ENCODE peak calls at places on chromosomes 16 and 17, in five cellular contexts. C is right lobe of liver; X is CD4-positive, CD25-positive, alpha-beta regulatory T cell; M is lower lobe of right lung; I is lung. R is an unnamed sample. For H3K27me3, the result is how much of the 10 kb centered on the place peaks cover.

GRCh38 chr16:56198755-56199114 is 7.4 kb downstream of the GNAO1 start:
- ATAC-seq in C (no peak), X (no peak), M (no peak), I (no peak), R (no peak)

GRCh38 chr17:31570231-31570630 is 178.8 kb downstream of the RAB11FIP4 start:
- ATAC-seq in C (no peak), X (no peak), M (no peak), I (no peak), R (no peak)

GRCh38 chr17:56290486-56291118 is 137.3 kb downstream of the ANKFN1 start:
- ATAC-seq in C (peak), X (no peak), M (no peak), I (no peak), R (no peak)

GRCh38 chr17:55584055-55584685 is 72.9 kb upstream of the SMIM36 start:
- ATAC-seq in C (peak), X (no peak), M (peak), I (peak), R (peak)

GRCh38 chr17:14417336-14417735 is 116.5 kb downstream of the HS3ST3B1 start:
- ATAC-seq in C (no peak), X (no peak), M (no peak), I (no peak), R (no peak)

GRCh38 chr17:920190-920589 is 59.4 kb downstream of the NXN start:
- ATAC-seq in C (no peak), X (no peak), M (no peak), I (no peak), R (no peak)

GRCh38 chr17:31680126-31680525 is 178.9 kb downstream of the COPRS start:
- ATAC-seq in C (no peak), X (no peak), M (no peak), I (no peak), R (no peak)

GRCh38 chr16:27377666-27378485 is 24.1 kb upstream of the IL21R start:
- ATAC-seq in C (no peak), X (peak), M (no peak), I (no peak), R (no peak)

GRCh38 chr16:64478258-64478906 is 643.5 kb downstream of the CDH11 start:
- ATAC-seq in C (peak), X (no peak), M (peak), I (peak), R (no peak)

GRCh38 chr17:3531266-3532101 is 26.1 kb downstream of the TRPV3 start:
- ATAC-seq in C (no peak), X (no peak), M (no peak), I (no peak), R (no peak)

GRCh38 chr17:35856603-35857002 is 12.1 kb downstream of the HEATR9 start:
- ATAC-seq in C (no peak), X (no peak), M (peak), I (no peak), R (no peak)

GRCh38 chr16:11543676-11544393 is 42.9 kb downstream of the LITAF start:
- ATAC-seq in C (peak), X (no peak), M (no peak), I (no peak), R (no peak)

GRCh38 chr17:74759941-74760340 is 11.5 kb downstream of the NHERF1 start:
- ATAC-seq in C (no peak), X (no peak), M (peak), I (no peak), R (no peak)

GRCh38 chr16:72149676-72150464 is 22.1 kb downstream of the PMFBP1 start:
- ATAC-seq in C (no peak), X (no peak), M (no peak), I (no peak), R (no peak)

GRCh38 chr16:28975158-28975603 is 603 bp downstream of the SPNS1 start:
- ATAC-seq in C (no peak), X (no peak), M (peak), I (peak), R (no peak)

GRCh38 chr17:81533713-81534141 is 5.5 kb downstream of the FSCN2 start:
- ATAC-seq in C (no peak), X (no peak), M (no peak), I (no peak), R (no peak)

GRCh38 chr17:61352771-61353170 is 46.9 kb upstream of the TBX2 start:
- ATAC-seq in C (no peak), X (no peak), M (no peak), I (no peak), R (no peak)

GRCh38 chr17:39244600-39245570 is 19.1 kb upstream of the STAC2 start:
- ATAC-seq in C (peak), X (peak), M (peak), I (peak), R (peak)

GRCh38 chr17:27241346-27241946 is 52.5 kb upstream of the WSB1 start:
- ATAC-seq in C (no peak), X (no peak), M (peak), I (no peak), R (no peak)

GRCh38 chr17:68972119-68972704 is 17.0 kb upstream of the ABCA8 start:
- ATAC-seq in C (peak), X (no peak), M (no peak), I (no peak), R (no peak)

GRCh38 chr16:82704369-82704768 is 77.6 kb downstream of the CDH13 start:
- ATAC-seq in C (no peak), X (no peak), M (no peak), I (no peak), R (no peak)

GRCh38 chr17:16150251-16150859 is 65.0 kb downstream of the NCOR1 start:
- ATAC-seq in C (no peak), X (no peak), M (no peak), I (no peak), R (no peak)

GRCh38 chr17:32875904-32876413 is 965 bp downstream of the MYO1D start:
- ATAC-seq in C (no peak), X (no peak), M (no peak), I (no peak), R (no peak)

GRCh38 chr16:68367034-68367433 is 56.2 kb downstream of the PRMT7 start:
- ATAC-seq in C (peak), X (no peak), M (no peak), I (no peak), R (no peak)

GRCh38 chr16:12646490-12647274 is 157.0 kb downstream of the CPPED1 start:
- ATAC-seq in C (peak), X (peak), M (no peak), I (no peak), R (no peak)

GRCh38 chr16:12611006-12611477 is 192.6 kb downstream of the CPPED1 start:
- ATAC-seq in C (no peak), X (no peak), M (no peak), I (no peak), R (no peak)

GRCh38 chr16:11380836-11381235 is 35.6 kb downstream of the RMI2 start:
- ATAC-seq in C (no peak), X (no peak), M (no peak), I (no peak), R (no peak)

GRCh38 chr16:75065808-75066149 is 50.8 kb downstream of the LDHD start:
- ATAC-seq in C (no peak), X (no peak), M (peak), I (no peak), R (no peak)

GRCh38 chr17:5210853-5211252 is 19.2 kb upstream of the ZNF594 start:
- ATAC-seq in C (no peak), X (no peak), M (no peak), I (no peak), R (no peak)

GRCh38 chr16:46822270-46822669 is 8.7 kb downstream of the C16orf87 start:
- ATAC-seq in C (no peak), X (no peak), M (no peak), I (no peak), R (no peak)

GRCh38 chr16:16124974-16125373 is 98.3 kb downstream of the ABCC6 start:
- ATAC-seq in C (no peak), X (no peak), M (no peak), I (no peak), R (no peak)

GRCh38 chr17:16100737-16101400 is 101.2 kb downstream of the TTC19 start:
- ATAC-seq in C (no peak), X (no peak), M (no peak), I (no peak), R (no peak)

DNA sequence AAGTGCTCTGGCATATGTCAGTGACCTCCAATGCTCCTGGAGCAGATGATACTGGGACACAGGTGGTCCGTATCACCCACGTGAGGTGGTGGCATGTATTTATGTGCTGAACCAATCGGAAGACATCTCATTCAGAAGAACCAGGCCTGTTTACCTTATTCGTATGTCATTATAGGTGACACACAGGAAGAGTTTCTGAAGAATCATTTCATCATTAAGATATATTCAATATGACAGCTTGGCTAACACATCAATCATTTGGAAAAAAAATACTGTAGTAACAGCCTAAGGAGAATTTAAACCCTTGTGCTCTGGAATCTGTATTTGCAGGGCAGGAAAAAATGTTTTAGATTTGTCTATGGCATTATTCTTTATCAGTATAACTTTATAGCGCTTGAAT is 44.6 kb downstream of the RBFOX1 start:
- ATAC-seq in C (no peak), X (no peak), M (no peak), I (no peak), R (no peak)
- H3K27me3 ChIP-seq in C (under half), X (under half), M (under half), I (under half), R (under half)

GRCh38 chr16:85126383-85126730 is 14.1 kb upstream of the CIBAR2 start:
- ATAC-seq in C (no peak), X (no peak), M (no peak), I (no peak), R (no peak)

GRCh38 chr16:85124636-85125346 is 12.5 kb upstream of the CIBAR2 start:
- ATAC-seq in C (no peak), X (no peak), M (peak), I (no peak), R (no peak)

GRCh38 chr16:85125570-85126382 is 13.5 kb upstream of the CIBAR2 start:
- ATAC-seq in C (peak), X (no peak), M (no peak), I (no peak), R (no peak)

GRCh38 chr16:85126731-85127662 is 14.7 kb upstream of the CIBAR2 start:
- ATAC-seq in C (no peak), X (no peak), M (no peak), I (peak), R (peak)

DNA sequence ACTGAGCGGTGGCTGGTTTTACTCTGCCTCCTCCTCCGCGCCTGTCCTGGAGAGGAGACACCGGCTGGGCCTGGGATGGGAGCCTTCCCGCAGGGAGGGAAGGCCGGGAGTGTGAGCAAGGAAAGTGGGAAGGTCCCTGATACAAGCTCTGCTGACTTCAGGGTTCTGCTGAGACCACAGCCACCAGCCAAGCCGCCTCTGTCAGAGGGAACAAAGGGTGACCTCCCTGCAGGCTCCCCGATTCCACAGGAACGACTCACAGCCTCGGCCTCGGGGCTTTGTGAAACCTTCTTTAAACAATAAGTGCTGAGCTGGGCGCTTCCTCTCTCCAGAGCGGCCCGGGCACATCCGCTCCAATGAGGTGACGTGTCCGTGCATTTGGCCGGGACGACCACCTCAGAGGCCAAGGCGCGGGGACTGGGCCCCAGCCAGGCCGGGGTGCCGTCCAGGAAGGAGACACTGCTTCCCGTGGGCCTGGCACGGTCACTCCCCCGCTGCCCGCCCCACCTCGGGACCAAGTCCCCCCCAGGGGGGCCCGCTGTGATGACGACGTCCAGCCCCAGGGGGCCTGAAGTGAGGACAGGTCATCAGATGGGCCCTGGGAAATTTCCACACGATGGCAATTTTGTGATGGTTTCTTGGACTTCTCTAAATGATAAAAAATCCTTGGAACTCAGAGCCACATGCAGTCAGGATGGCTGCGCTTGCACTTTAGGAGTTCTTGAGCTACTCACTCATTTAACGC is 11.8 kb upstream of the CIBAR2 start:
- ATAC-seq in C (peak), X (no peak), M (peak), I (peak), R (peak)
- H3K4me3 ChIP-seq in C (no peak), X (no peak), M (no peak), I (no peak), R (no peak)

GRCh38 chr17:79815836-79816371 is 19.0 kb upstream of the CBX8 start:
- ATAC-seq in C (no peak), X (no peak), M (no peak), I (no peak), R (no peak)

GRCh38 chr17:79813826-79814623 is 17.1 kb upstream of the CBX8 start:
- ATAC-seq in C (no peak), X (no peak), M (no peak), I (no peak), R (no peak)

GRCh38 chr17:79812969-79813825 is 16.3 kb upstream of the CBX8 start:
- ATAC-seq in C (no peak), X (no peak), M (no peak), I (no peak), R (no peak)

GRCh38 chr17:79814624-79814965 is 17.7 kb upstream of the CBX8 start:
- ATAC-seq in C (no peak), X (no peak), M (peak), I (no peak), R (no peak)

GRCh38 chr17:79814966-79815835 is 18.3 kb upstream of the CBX8 start:
- ATAC-seq in C (peak), X (no peak), M (peak), I (peak), R (peak)
- H3K27me3 ChIP-seq in C (under half), X (under half), M (half or more), I (under half), R (half or more)

GRCh38 chr17:83034525-83034924 is 44.9 kb upstream of the METRNL start:
- ATAC-seq in C (no peak), X (no peak), M (no peak), I (no peak), R (no peak)
- H3K4me3 ChIP-seq in C (no peak), X (no peak), M (no peak), I (no peak), R (no peak)

DNA sequence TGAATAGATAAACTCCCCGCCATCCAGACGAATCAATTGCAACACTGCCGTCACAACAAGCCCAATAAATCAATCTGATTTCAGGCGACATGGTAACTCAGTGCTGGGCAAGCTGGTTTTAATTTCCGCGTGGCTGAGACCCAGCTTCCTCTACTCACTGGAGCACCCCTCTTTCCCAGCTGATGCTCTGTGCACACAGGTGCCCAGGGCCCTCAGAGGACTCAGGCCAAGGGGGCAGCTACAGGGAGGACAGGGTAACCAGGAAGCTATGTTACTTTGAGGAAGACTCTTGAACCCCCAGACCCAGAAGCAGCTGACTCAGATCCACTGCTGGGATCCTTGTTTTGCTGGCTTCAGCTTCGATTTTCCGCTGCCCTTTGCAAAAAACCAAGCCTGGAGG is 10.8 kb upstream of the SEZ6 start:
- ATAC-seq in C (no peak), X (no peak), M (no peak), I (no peak), R (no peak)
- H3K27me3 ChIP-seq in C (under half), X (under half), M (under half), I (under half), R (half or more)

GRCh38 chr17:82861393-82861775 is 21.6 kb upstream of the ZNF750 start:
- ATAC-seq in C (no peak), X (no peak), M (no peak), I (no peak), R (no peak)

GRCh38 chr17:82859431-82860403 is 19.9 kb upstream of the ZNF750 start:
- ATAC-seq in C (peak), X (peak), M (peak), I (peak), R (peak)

GRCh38 chr17:82860606-82861392 is 21.0 kb upstream of the ZNF750 start:
- ATAC-seq in C (no peak), X (no peak), M (no peak), I (no peak), R (no peak)

GRCh38 chr17:82862191-82862590 is 22.4 kb upstream of the ZNF750 start:
- ATAC-seq in C (no peak), X (no peak), M (no peak), I (no peak), R (no peak)

GRCh38 chr17:82858376-82859126 is 18.7 kb upstream of the ZNF750 start:
- ATAC-seq in C (no peak), X (no peak), M (peak), I (no peak), R (no peak)
- H3K4me3 ChIP-seq in C (no peak), X (no peak), M (no peak), I (no peak), R (no peak)

GRCh38 chr17:40848583-40849235 is 18.3 kb downstream of the KRT12 start:
- ATAC-seq in C (no peak), X (no peak), M (no peak), I (no peak), R (no peak)

GRCh38 chr17:40850287-40850972 is 16.6 kb downstream of the KRT12 start:
- ATAC-seq in C (no peak), X (no peak), M (no peak), I (no peak), R (no peak)

GRCh38 chr17:40844671-40845107 is 22.3 kb upstream of the KRT10 start:
- ATAC-seq in C (no peak), X (no peak), M (no peak), I (no peak), R (no peak)

GRCh38 chr17:40843242-40843641 is 20.8 kb upstream of the KRT10 start:
- ATAC-seq in C (no peak), X (no peak), M (no peak), I (no peak), R (no peak)

GRCh38 chr17:40846515-40847155 is 20.4 kb downstream of the KRT12 start:
- ATAC-seq in C (no peak), X (no peak), M (no peak), I (no peak), R (no peak)
- H3K27me3 ChIP-seq in C (under half), X (under half), M (under half), I (under half), R (under half)

DNA sequence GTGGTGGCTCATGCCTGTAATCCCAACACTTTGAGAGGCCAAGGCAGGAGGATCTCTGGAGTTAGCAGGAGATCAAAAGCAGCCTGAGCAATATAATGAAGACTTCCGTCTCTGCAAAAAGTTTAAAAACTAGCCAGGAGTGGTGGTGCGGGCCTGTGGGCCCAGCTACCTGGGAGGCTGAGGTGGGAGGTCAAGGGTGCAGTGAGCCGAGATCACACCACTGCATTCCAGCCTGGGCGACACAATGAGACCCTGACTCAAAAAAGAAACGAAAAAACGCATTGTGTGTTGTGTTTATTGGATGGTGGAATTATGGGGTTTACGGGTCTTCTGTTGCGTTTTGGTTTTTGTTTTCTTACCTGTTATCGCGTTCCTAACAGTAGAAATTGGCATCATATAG is 863 bp upstream of the DDX19A start:
- ATAC-seq in C (no peak), X (no peak), M (no peak), I (no peak), R (no peak)
- H3K4me3 ChIP-seq in C (peak), X (peak), M (peak), I (peak), R (peak)

DNA sequence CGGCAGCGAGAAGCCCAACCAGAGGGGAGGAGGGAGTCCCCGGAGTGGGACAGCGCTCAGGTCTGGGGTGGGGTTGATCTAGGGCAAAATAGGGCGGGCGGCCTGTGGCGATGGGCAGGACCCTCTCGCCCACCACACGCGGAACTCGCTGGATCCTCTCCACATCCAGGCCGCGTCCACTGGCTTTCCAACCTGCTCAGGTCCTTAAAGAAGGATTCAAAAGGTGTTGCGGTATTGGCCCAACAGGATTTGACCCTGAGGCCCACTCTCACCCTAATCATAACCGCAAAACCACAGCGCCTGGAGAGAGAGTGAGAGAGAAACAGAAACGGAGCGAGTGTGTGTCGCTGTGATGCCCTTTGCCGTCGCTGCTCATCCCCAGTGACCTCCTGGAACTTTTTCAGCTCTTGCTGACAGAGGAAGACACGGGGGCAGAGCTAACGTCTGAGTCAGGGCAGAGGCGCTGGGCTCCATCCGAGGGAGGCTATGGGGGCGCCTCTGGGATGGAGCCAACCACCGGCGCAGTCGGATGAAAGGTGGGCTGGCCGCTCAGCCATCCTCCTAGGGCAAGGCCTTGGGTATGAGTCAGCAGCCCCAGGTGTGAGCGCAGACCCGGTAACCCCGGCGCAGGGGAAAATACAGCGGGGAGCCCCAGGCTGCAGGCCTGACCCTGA is 16.7 kb upstream of the OR1F1 start:
- ATAC-seq in C (peak), X (peak), M (peak), I (no peak), R (no peak)
- H3K27me3 ChIP-seq in C (half or more), X (under half), M (half or more), I (under half), R (half or more)

R was measured in gastroesophageal sphincter.